ENCODE peak calls at places on chromosomes 13 and 19, in six cellular contexts. One of them, this sample, is unnamed.

GRCh38 chr19:39479916-39480315 is 722 bp upstream of the TIMM50 start:
- DNase-seq in prostate gland: no peak
- DNase-seq in cardiac fibroblast: no peak
- DNase-seq in AG04450: no peak
- DNase-seq in CD4-positive, alpha-beta T cell: no peak
- DNase-seq in breast epithelium: no peak
- DNase-seq in this sample: no peak

GRCh38 chr13:76886292-76887061 is at the start of gene KCTD12:
- DNase-seq in prostate gland: peak
- DNase-seq in cardiac fibroblast: peak
- DNase-seq in AG04450: no peak
- DNase-seq in CD4-positive, alpha-beta T cell: peak
- DNase-seq in breast epithelium: peak
- DNase-seq in this sample: peak

GRCh38 chr13:27861165-27861564 is 58.6 kb upstream of the PDX1 start:
- DNase-seq in prostate gland: no peak
- DNase-seq in cardiac fibroblast: no peak
- DNase-seq in AG04450: no peak
- DNase-seq in CD4-positive, alpha-beta T cell: no peak
- DNase-seq in breast epithelium: no peak
- DNase-seq in this sample: no peak

GRCh38 chr13:24491853-24492252 is 20.7 kb downstream of the PARP4 start:
- DNase-seq in prostate gland: no peak
- DNase-seq in cardiac fibroblast: no peak
- DNase-seq in AG04450: no peak
- DNase-seq in CD4-positive, alpha-beta T cell: no peak
- DNase-seq in breast epithelium: no peak
- DNase-seq in this sample: no peak

GRCh38 chr13:105598551-105598950 is 936.9 kb downstream of the EFNB2 start:
- DNase-seq in prostate gland: no peak
- DNase-seq in cardiac fibroblast: peak
- DNase-seq in AG04450: no peak
- DNase-seq in CD4-positive, alpha-beta T cell: no peak
- DNase-seq in breast epithelium: no peak
- DNase-seq in this sample: no peak

GRCh38 chr13:110618780-110619179 is 3.4 kb downstream of the NAXD start:
- DNase-seq in prostate gland: no peak
- DNase-seq in cardiac fibroblast: no peak
- DNase-seq in AG04450: no peak
- DNase-seq in CD4-positive, alpha-beta T cell: no peak
- DNase-seq in breast epithelium: no peak
- DNase-seq in this sample: no peak

GRCh38 chr19:18915639-18916038 is 3.5 kb downstream of the COPE start:
- DNase-seq in prostate gland: no peak
- DNase-seq in cardiac fibroblast: peak
- DNase-seq in AG04450: no peak
- DNase-seq in CD4-positive, alpha-beta T cell: no peak
- DNase-seq in breast epithelium: no peak
- DNase-seq in this sample: no peak

GRCh38 chr19:7871280-7871529 is 3.0 kb downstream of the PRR36 start:
- DNase-seq in prostate gland: no peak
- DNase-seq in cardiac fibroblast: no peak
- DNase-seq in AG04450: no peak
- DNase-seq in CD4-positive, alpha-beta T cell: no peak
- DNase-seq in breast epithelium: no peak
- DNase-seq in this sample: no peak

GRCh38 chr13:42395066-42395821 is 123.3 kb downstream of the AKAP11 start:
- DNase-seq in prostate gland: no peak
- DNase-seq in cardiac fibroblast: no peak
- DNase-seq in AG04450: no peak
- DNase-seq in CD4-positive, alpha-beta T cell: no peak
- DNase-seq in breast epithelium: no peak
- DNase-seq in this sample: no peak

GRCh38 chr19:16386619-16387240 is 62.1 kb downstream of the KLF2 start:
- DNase-seq in prostate gland: peak
- DNase-seq in cardiac fibroblast: peak
- DNase-seq in AG04450: peak
- DNase-seq in CD4-positive, alpha-beta T cell: peak
- DNase-seq in breast epithelium: no peak
- DNase-seq in this sample: no peak

GRCh38 chr19:14048439-14049153 is 13.3 kb downstream of the PALM3 start:
- DNase-seq in prostate gland: no peak
- DNase-seq in cardiac fibroblast: peak
- DNase-seq in AG04450: no peak
- DNase-seq in CD4-positive, alpha-beta T cell: peak
- DNase-seq in breast epithelium: no peak
- DNase-seq in this sample: no peak

GRCh38 chr13:29081036-29081435 is 260.9 kb downstream of the MTUS2 start:
- DNase-seq in prostate gland: no peak
- DNase-seq in cardiac fibroblast: no peak
- DNase-seq in AG04450: no peak
- DNase-seq in CD4-positive, alpha-beta T cell: no peak
- DNase-seq in breast epithelium: no peak
- DNase-seq in this sample: no peak

GRCh38 chr13:79456051-79456450 is 24.9 kb upstream of the NDFIP2 start:
- DNase-seq in prostate gland: no peak
- DNase-seq in cardiac fibroblast: peak
- DNase-seq in AG04450: no peak
- DNase-seq in CD4-positive, alpha-beta T cell: no peak
- DNase-seq in breast epithelium: no peak
- DNase-seq in this sample: no peak

GRCh38 chr13:79456656-79457365 is 24.1 kb upstream of the NDFIP2 start:
- DNase-seq in prostate gland: no peak
- DNase-seq in cardiac fibroblast: no peak
- DNase-seq in AG04450: no peak
- DNase-seq in CD4-positive, alpha-beta T cell: no peak
- DNase-seq in breast epithelium: no peak
- DNase-seq in this sample: no peak

GRCh38 chr13:79457390-79457789 is 23.6 kb upstream of the NDFIP2 start:
- DNase-seq in prostate gland: no peak
- DNase-seq in cardiac fibroblast: no peak
- DNase-seq in AG04450: no peak
- DNase-seq in CD4-positive, alpha-beta T cell: no peak
- DNase-seq in breast epithelium: no peak
- DNase-seq in this sample: no peak

GRCh38 chr13:79458436-79458835 is 22.5 kb upstream of the NDFIP2 start:
- DNase-seq in prostate gland: no peak
- DNase-seq in cardiac fibroblast: peak
- DNase-seq in AG04450: no peak
- DNase-seq in CD4-positive, alpha-beta T cell: no peak
- DNase-seq in breast epithelium: no peak
- DNase-seq in this sample: no peak

GRCh38 chr13:79457948-79458347 is 23.0 kb upstream of the NDFIP2 start:
- DNase-seq in prostate gland: no peak
- DNase-seq in cardiac fibroblast: peak
- DNase-seq in AG04450: peak
- DNase-seq in CD4-positive, alpha-beta T cell: no peak
- DNase-seq in breast epithelium: no peak
- DNase-seq in this sample: no peak
- TF ChIP-seq CTCF in prostate gland: no peak
- TF ChIP-seq CTCF in cardiac fibroblast: no peak
- TF ChIP-seq CTCF in AG04450: no peak
- TF ChIP-seq CTCF in CD4-positive, alpha-beta T cell: no peak
- TF ChIP-seq CTCF in breast epithelium: no peak
- TF ChIP-seq CTCF in this sample: no peak

GRCh38 chr13:21546372-21546771 is 57.6 kb downstream of the MICU2 start:
- DNase-seq in prostate gland: no peak
- DNase-seq in cardiac fibroblast: peak
- DNase-seq in AG04450: no peak
- DNase-seq in CD4-positive, alpha-beta T cell: no peak
- DNase-seq in breast epithelium: no peak
- DNase-seq in this sample: no peak
- TF ChIP-seq CTCF in prostate gland: no peak
- TF ChIP-seq CTCF in cardiac fibroblast: no peak
- TF ChIP-seq CTCF in AG04450: no peak
- TF ChIP-seq CTCF in CD4-positive, alpha-beta T cell: no peak
- TF ChIP-seq CTCF in breast epithelium: no peak
- TF ChIP-seq CTCF in this sample: no peak

DNA sequence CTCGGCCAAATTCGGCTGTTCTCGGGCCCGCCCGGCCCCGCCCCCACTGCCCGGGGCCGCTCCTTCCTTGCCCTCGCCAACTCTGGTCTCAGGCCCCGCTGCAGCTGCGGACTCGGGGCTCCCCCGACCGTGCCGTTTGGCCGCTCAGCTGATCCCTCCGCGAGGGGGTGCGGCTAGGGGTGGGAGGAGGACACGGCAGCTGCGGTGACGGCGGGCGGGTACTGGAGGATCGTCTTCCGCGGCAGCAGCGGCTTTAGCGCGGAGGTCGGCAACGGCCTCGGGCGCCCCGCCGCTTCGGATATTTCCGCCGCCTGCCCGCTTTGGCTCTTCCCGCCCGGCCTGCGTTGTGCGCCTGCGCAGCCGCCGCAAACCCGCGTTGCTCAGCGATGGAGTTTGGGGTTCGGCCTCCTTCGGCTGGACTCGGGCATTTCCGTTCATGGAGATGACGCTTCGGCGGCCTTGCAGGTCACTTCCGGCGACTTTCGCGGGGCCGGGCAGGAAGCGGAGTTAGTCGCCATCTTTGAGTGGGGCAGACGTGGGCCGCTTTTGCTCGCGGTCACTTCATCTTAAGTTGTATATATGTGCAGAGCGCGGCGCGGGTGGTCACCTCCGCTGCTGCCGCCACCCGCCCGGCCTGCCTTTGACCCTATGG is 338 bp upstream of the UBE2M start:
- DNase-seq in prostate gland: peak
- DNase-seq in cardiac fibroblast: peak
- DNase-seq in AG04450: peak
- DNase-seq in CD4-positive, alpha-beta T cell: peak
- DNase-seq in breast epithelium: peak
- DNase-seq in this sample: peak
- TF ChIP-seq CTCF in prostate gland: no peak
- TF ChIP-seq CTCF in cardiac fibroblast: no peak
- TF ChIP-seq CTCF in AG04450: no peak
- TF ChIP-seq CTCF in CD4-positive, alpha-beta T cell: no peak
- TF ChIP-seq CTCF in breast epithelium: no peak
- TF ChIP-seq CTCF in this sample: no peak

GRCh38 chr13:30409911-30410704 is 12.2 kb upstream of the UBE2L5 start:
- DNase-seq in prostate gland: no peak
- DNase-seq in cardiac fibroblast: peak
- DNase-seq in AG04450: no peak
- DNase-seq in CD4-positive, alpha-beta T cell: no peak
- DNase-seq in breast epithelium: no peak
- DNase-seq in this sample: no peak

GRCh38 chr13:30412351-30412750 is 9.9 kb upstream of the UBE2L5 start:
- DNase-seq in prostate gland: no peak
- DNase-seq in cardiac fibroblast: no peak
- DNase-seq in AG04450: no peak
- DNase-seq in CD4-positive, alpha-beta T cell: no peak
- DNase-seq in breast epithelium: no peak
- DNase-seq in this sample: no peak

GRCh38 chr13:30406779-30407416 is 15.4 kb upstream of the UBE2L5 start:
- DNase-seq in prostate gland: no peak
- DNase-seq in cardiac fibroblast: no peak
- DNase-seq in AG04450: no peak
- DNase-seq in CD4-positive, alpha-beta T cell: no peak
- DNase-seq in breast epithelium: no peak
- DNase-seq in this sample: no peak

GRCh38 chr13:30410705-30411125 is 11.6 kb upstream of the UBE2L5 start:
- DNase-seq in prostate gland: no peak
- DNase-seq in cardiac fibroblast: no peak
- DNase-seq in AG04450: no peak
- DNase-seq in CD4-positive, alpha-beta T cell: no peak
- DNase-seq in breast epithelium: no peak
- DNase-seq in this sample: no peak

GRCh38 chr13:30408319-30409101 is 13.8 kb upstream of the UBE2L5 start:
- DNase-seq in prostate gland: peak
- DNase-seq in cardiac fibroblast: peak
- DNase-seq in AG04450: peak
- DNase-seq in CD4-positive, alpha-beta T cell: peak
- DNase-seq in breast epithelium: peak
- DNase-seq in this sample: peak
- TF ChIP-seq CTCF in prostate gland: peak
- TF ChIP-seq CTCF in cardiac fibroblast: peak
- TF ChIP-seq CTCF in AG04450: peak
- TF ChIP-seq CTCF in CD4-positive, alpha-beta T cell: peak
- TF ChIP-seq CTCF in breast epithelium: peak
- TF ChIP-seq CTCF in this sample: peak

DNA sequence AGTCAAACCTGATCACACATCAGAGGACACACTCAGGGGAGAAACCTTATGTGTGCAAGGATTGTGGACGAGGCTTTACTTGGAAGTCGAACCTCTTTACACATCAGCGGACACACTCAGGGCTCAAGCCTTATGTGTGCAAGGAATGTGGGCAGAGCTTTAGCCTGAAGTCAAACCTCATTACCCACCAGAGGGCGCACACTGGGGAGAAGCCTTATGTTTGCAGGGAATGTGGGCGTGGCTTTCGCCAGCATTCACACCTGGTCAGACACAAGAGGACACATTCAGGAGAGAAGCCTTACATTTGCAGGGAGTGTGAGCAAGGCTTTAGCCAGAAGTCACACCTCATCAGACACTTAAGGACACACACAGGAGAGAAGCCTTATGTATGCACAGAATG is 8.2 kb upstream of the ZNF527 start:
- DNase-seq in prostate gland: no peak
- DNase-seq in cardiac fibroblast: peak
- DNase-seq in AG04450: no peak
- DNase-seq in CD4-positive, alpha-beta T cell: no peak
- DNase-seq in breast epithelium: no peak
- DNase-seq in this sample: no peak
- TF ChIP-seq CTCF in prostate gland: no peak
- TF ChIP-seq CTCF in cardiac fibroblast: peak
- TF ChIP-seq CTCF in AG04450: no peak
- TF ChIP-seq CTCF in CD4-positive, alpha-beta T cell: no peak
- TF ChIP-seq CTCF in breast epithelium: no peak
- TF ChIP-seq CTCF in this sample: peak

DNA sequence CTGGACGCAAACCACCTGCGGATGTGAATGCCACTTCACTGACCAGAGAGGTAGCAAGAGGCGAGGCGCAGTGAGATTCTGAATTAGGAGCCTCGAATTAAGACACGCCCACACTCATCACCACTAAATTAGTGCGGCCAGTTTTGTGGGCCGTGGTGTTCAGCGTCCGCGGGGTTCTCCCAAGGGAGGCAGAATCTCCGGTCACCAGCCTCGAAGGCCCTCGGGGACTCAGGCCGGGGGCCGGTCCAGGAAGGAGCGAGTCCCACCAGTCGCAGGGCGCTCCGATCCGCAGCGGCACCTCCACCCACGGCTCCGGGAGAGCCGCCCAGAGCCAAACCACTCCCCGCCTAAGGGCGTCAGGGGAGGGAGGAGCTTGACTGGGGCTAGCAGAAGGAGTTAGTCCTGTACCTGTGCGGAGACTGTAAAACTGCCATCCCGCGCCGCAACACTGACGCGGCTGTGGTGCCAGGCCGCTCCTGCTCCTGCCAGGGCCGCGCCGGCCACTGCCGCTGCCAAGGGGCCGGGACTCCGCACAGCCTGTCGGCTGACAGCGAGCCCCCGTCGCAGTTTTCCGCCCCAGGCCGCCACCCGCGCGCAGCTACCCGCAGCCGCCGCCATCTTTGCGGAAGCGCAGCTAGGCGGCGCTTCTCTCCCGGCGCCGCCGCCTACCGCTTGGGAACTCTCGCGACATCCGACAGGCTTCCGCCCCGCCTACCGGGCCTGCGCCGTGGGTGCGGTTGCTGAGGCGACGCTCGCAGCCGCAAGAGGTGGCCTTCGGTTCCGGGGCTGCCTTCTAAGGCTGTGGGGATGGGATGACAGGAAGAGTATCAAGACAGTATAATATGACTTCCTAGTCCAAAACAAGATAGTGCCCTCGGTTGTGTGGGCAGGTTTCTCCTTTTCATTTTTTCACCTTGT is at the start of gene MICU2:
- DNase-seq in prostate gland: peak
- DNase-seq in cardiac fibroblast: peak
- DNase-seq in AG04450: peak
- DNase-seq in CD4-positive, alpha-beta T cell: peak
- DNase-seq in breast epithelium: peak
- DNase-seq in this sample: peak
- TF ChIP-seq CTCF in prostate gland: peak
- TF ChIP-seq CTCF in cardiac fibroblast: no peak
- TF ChIP-seq CTCF in AG04450: no peak
- TF ChIP-seq CTCF in CD4-positive, alpha-beta T cell: no peak
- TF ChIP-seq CTCF in breast epithelium: peak
- TF ChIP-seq CTCF in this sample: no peak